ENCODE peak calls at places on chromosome 19, in five cellular contexts. L is ovary, K is RWPE1, A is cardiac fibroblast, V is neural crest cell. Q is an unnamed sample.

GRCh38 chr19:34306213-34306661 is 51.9 kb downstream of the GARRE1 start:
- DNase-seq in L (no peak), K (no peak), A (no peak), V (no peak), Q (no peak)

GRCh38 chr19:41352609-41353465 is 885 bp downstream of the TGFB1 start:
- DNase-seq in L (peak), K (peak), A (peak), V (peak), Q (peak)

GRCh38 chr19:53977991-53978731 is 13.3 kb upstream of the CACNG6 start:
- DNase-seq in L (no peak), K (peak), A (peak), V (peak), Q (peak)

GRCh38 chr19:875265-875879 is 15.9 kb downstream of the CFD start:
- DNase-seq in L (no peak), K (no peak), A (no peak), V (no peak), Q (no peak)

GRCh38 chr19:49930483-49931011 is 1.2 kb upstream of the NUP62 start:
- DNase-seq in L (peak), K (peak), A (peak), V (no peak), Q (peak)

GRCh38 chr19:40467007-40467565 is 285 bp downstream of the SPTBN4 start:
- DNase-seq in L (peak), K (no peak), A (no peak), V (no peak), Q (no peak)

GRCh38 chr19:18308948-18309325 is 13.9 kb downstream of the LSM4 start:
- DNase-seq in L (no peak), K (no peak), A (no peak), V (no peak), Q (no peak)

GRCh38 chr19:15371786-15372380 is 7.7 kb downstream of the AKAP8 start:
- DNase-seq in L (no peak), K (no peak), A (no peak), V (no peak), Q (no peak)

GRCh38 chr19:35736913-35737886 is 5.1 kb downstream of the IGFLR1 start:
- DNase-seq in L (no peak), K (no peak), A (no peak), V (no peak), Q (no peak)

GRCh38 chr19:22634450-22634827 is 315 bp downstream of the ZNF492 start:
- DNase-seq in L (no peak), K (no peak), A (no peak), V (no peak), Q (no peak)

GRCh38 chr19:40247735-40248262 is 21.3 kb upstream of the CCNP start:
- DNase-seq in L (no peak), K (no peak), A (no peak), V (no peak), Q (no peak)

GRCh38 chr19:49889038-49889686 is 7.5 kb downstream of the IL4I1 start:
- DNase-seq in L (no peak), K (no peak), A (no peak), V (no peak), Q (no peak)

GRCh38 chr19:41305923-41306322 is 4.0 kb upstream of the CCDC97 start:
- DNase-seq in L (no peak), K (no peak), A (no peak), V (no peak), Q (no peak)

DNA sequence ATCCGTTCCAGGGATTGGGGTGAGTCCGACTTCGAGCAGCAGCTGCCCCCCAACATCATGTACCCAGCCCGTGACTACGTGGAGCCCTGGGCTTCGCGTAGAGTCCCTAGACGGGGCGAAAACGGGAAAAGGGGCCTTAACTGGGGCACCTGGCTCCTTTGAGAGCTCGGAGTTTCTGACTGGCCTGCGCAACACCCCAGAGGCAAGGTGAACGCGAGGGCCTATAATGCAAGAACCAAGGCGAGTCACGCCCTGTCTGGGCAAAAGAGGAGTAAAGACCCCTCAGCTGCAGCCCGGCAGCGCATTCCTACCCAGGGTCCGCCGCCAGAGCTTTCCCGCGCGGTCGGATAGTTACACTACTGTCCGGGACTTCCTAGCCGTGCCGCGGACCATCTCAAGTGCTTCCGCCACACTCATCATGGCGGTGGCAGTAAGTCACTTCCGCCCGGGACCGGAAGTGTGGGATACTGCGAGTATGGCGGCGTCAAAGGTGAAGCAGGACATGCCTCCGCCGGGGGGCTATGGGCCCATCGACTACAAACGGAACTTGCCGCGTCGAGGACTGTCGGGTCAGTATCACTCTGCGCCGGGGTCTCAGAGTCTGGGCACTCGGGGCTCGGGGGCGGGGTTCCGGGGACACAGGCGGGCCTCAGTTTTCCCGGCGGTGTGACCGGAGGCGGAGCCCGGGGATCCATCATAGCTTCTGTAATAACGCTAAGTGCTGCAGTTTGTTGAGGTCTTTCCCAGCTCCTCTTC is at the start of gene NDUFA13:
- DNase-seq in L (peak), K (peak), A (peak), V (peak), Q (peak)
- TF ChIP-seq CTCF in L (peak), K (no peak), A (no peak), V (peak), Q (no peak)

DNA sequence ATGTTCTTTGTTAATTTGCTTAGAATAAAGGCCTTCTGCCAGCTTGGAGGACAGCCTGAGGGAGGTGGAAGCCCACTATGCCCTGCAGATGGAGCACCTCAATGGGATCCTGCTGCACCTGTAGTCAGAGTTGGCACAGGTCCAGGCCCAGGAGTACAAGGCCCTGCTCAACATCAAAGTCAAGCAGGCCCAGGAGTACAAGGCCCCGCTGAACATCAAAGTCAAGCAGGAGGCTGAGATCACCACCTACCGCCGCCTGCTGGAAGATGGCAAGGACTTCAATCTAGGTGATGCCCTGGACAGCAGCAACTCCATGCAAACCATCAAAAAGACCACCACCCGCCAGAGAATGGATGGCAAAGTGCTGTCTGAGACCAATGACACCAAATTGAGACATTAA is 41.7 kb downstream of the ZNF85 start:
- DNase-seq in L (no peak), K (no peak), A (no peak), V (no peak), Q (no peak)
- TF ChIP-seq CTCF in L (no peak), K (no peak), A (no peak), V (no peak), Q (no peak)

GRCh38 chr19:7933411-7933810 is 7.5 kb upstream of the CTXN1 start:
- DNase-seq in L (no peak), K (no peak), A (no peak), V (no peak), Q (no peak)
- TF ChIP-seq CTCF in L (no peak), K (no peak), A (peak), V (peak), Q (peak)

GRCh38 chr19:56120371-56121179 is 520 bp downstream of the ZNF787 start:
- DNase-seq in L (peak), K (peak), A (peak), V (peak), Q (peak)
- TF ChIP-seq CTCF in L (no peak), K (no peak), A (peak), V (peak), Q (no peak)

DNA sequence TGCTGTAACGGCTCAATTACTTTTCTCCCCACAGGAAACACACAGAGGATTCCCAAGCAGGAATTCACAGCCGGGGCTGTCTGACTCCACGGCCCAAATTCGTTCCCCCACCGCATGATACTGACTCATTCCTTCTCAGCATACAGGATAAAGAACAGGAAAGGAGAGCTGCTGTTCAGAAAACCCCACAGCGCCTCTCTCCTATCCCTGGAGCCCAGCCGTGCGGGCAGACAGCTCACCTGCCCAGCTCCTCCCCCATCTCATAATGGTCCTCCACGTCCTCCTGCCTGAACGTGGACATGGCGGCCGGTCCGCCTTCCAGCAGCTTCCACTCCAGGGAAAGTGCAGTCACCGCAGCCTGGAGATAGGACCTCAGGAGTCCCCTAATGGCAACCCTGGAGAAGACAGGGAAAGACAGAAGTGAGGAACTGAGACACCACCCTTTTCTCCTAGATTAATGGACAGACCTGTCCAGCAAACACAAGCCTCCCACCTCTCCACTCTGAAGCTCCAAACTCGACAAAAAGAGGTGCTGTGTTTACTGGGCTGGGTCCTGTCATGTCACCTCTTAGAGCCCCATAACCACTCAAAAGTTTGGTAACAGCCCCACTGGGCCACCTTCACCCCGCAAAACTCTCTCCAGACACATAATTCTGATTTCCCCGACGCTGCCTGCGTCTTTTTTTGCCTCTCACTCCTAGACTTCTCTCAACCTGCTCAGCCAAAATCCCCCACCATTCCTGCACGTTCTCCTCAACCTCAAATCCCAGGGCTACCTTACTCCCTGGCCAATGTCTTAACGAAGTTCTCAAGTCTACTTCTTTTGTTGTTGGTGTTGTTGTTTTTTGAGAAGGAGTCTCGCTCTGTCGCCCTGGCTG is 1.2 kb downstream of the DAPK3 start:
- DNase-seq in L (no peak), K (peak), A (peak), V (no peak), Q (peak)
- TF ChIP-seq CTCF in L (no peak), K (no peak), A (peak), V (peak), Q (peak)